ENCODE peak calls at places on chromosomes 12 and 14, in seven cellular contexts. R is K562, C is aorta, B is colonic mucosa, O is tibial artery, K is fibroblast of lung, H is GM23248. P is an unnamed sample. For H3K9me3, the result is how much of the 10 kb centered on the place peaks cover.

GRCh38 chr12:90246673-90247072 is 538.0 kb upstream of the ATP2B1 start:
- DNase-seq in C (no peak), H (no peak), O (no peak), K (no peak), R (no peak), B (no peak), P (no peak)

GRCh38 chr14:34766611-34767010 is 52.2 kb upstream of the CFL2 start:
- DNase-seq in H (peak), B (no peak), K (peak), C (no peak), O (no peak), R (no peak), P (no peak)

GRCh38 chr14:93269341-93270068 is 62.4 kb downstream of the UBR7 start:
- DNase-seq in K (peak), C (peak), B (no peak), H (peak), O (no peak), R (peak), P (no peak)

GRCh38 chr12:65824314-65824563 is at the start of gene HMGA2:
- DNase-seq in R (no peak), H (peak), B (peak), C (peak), O (no peak), K (no peak), P (no peak)

GRCh38 chr14:103127861-103128598 is 4.8 kb downstream of the TNFAIP2 start:
- DNase-seq in R (no peak), O (no peak), B (peak), K (no peak), C (peak), H (no peak), P (no peak)

GRCh38 chr14:88168498-88169165 is 154.4 kb downstream of the KCNK10 start:
- DNase-seq in B (peak), O (no peak), H (peak), K (peak), R (peak), C (no peak), P (no peak)

GRCh38 chr12:1716215-1716862 is 25.5 kb downstream of the ADIPOR2 start:
- DNase-seq in C (no peak), O (no peak), R (no peak), H (peak), K (peak), B (no peak), P (no peak)

GRCh38 chr14:70955543-70956480 is 48.6 kb downstream of the PCNX1 start:
- DNase-seq in C (no peak), B (no peak), H (peak), R (no peak), O (no peak), K (no peak), P (no peak)

GRCh38 chr14:59278111-59278510 is 89.6 kb downstream of the DAAM1 start:
- DNase-seq in C (no peak), R (peak), H (peak), K (peak), O (no peak), B (no peak), P (no peak)

GRCh38 chr14:105528859-105529505 is 2.6 kb downstream of the TMEM121 start:
- DNase-seq in O (peak), K (no peak), H (peak), B (no peak), R (no peak), C (no peak), P (no peak)

GRCh38 chr14:69430306-69430939 is 31.9 kb downstream of the SLC39A9 start:
- DNase-seq in K (no peak), O (no peak), H (no peak), R (no peak), C (no peak), B (no peak), P (no peak)

GRCh38 chr12:122785503-122785902 is 11.1 kb downstream of the CCDC62 start:
- DNase-seq in R (no peak), H (no peak), C (no peak), O (no peak), K (no peak), B (no peak), P (no peak)

GRCh38 chr12:116266220-116266619 is 11.3 kb downstream of the MED13L start:
- DNase-seq in R (no peak), K (peak), B (no peak), C (no peak), H (peak), O (no peak), P (no peak)

GRCh38 chr12:4275869-4276253 is 2.3 kb downstream of the CCND2 start:
- DNase-seq in R (no peak), O (no peak), C (no peak), B (peak), H (no peak), K (no peak), P (no peak)

GRCh38 chr14:57749267-57749666 is 116.6 kb downstream of the SLC35F4 start:
- DNase-seq in C (no peak), B (no peak), K (peak), R (no peak), H (peak), O (no peak), P (no peak)

GRCh38 chr14:55446833-55447232 is 6.4 kb upstream of the TBPL2 start:
- DNase-seq in K (peak), H (peak), R (no peak), C (no peak), B (no peak), O (no peak), P (no peak)

GRCh38 chr14:75204106-75204505 is 27.7 kb upstream of the TMED10 start:
- DNase-seq in K (peak), B (peak), C (no peak), H (peak), O (no peak), R (no peak), P (peak)

GRCh38 chr14:94622653-94623421 is 10.6 kb downstream of the SERPINA3 start:
- DNase-seq in K (peak), C (no peak), B (no peak), H (no peak), R (no peak), O (no peak), P (no peak)

GRCh38 chr14:85333313-85333712 is 196.6 kb upstream of the FLRT2 start:
- DNase-seq in R (no peak), H (peak), O (no peak), C (no peak), K (peak), B (no peak), P (no peak)

GRCh38 chr12:121780429-121780828 is 13.1 kb downstream of the RHOF start:
- DNase-seq in K (no peak), R (no peak), B (no peak), C (no peak), H (no peak), O (no peak), P (no peak)

GRCh38 chr14:90820958-90821357 is 4.7 kb upstream of the TTC7B start:
- DNase-seq in R (no peak), B (no peak), C (no peak), O (no peak), H (peak), K (peak), P (peak)

GRCh38 chr14:89351958-89352404 is 65.1 kb downstream of the FOXN3 start:
- DNase-seq in B (peak), H (peak), C (no peak), K (no peak), R (no peak), O (no peak), P (no peak)

GRCh38 chr12:48890657-48891418 is 25.2 kb upstream of the RND1 start:
- DNase-seq in O (peak), K (peak), B (peak), H (peak), R (peak), C (peak), P (peak)

GRCh38 chr14:103140316-103141109 is 17.3 kb downstream of the TNFAIP2 start:
- DNase-seq in K (no peak), H (no peak), R (no peak), C (no peak), O (no peak), B (no peak), P (peak)

GRCh38 chr12:67517181-67517887 is 131.2 kb upstream of the DYRK2 start:
- DNase-seq in H (peak), K (peak), O (peak), C (peak), R (no peak), B (peak), P (no peak)

GRCh38 chr12:63928305-63928704 is 83.8 kb downstream of the SRGAP1 start:
- DNase-seq in R (no peak), H (no peak), B (no peak), O (no peak), C (no peak), K (no peak), P (no peak)

GRCh38 chr12:54394281-54394719 is 9.8 kb upstream of the ZNF385A start:
- DNase-seq in C (no peak), K (peak), B (peak), R (peak), O (no peak), H (peak), P (peak)

GRCh38 chr12:107845226-107845979 is 70.9 kb downstream of the ASCL4 start:
- DNase-seq in O (no peak), H (no peak), R (no peak), B (no peak), K (no peak), C (peak), P (no peak)

GRCh38 chr12:22459872-22460490 is 84.4 kb downstream of the C2CD5 start:
- DNase-seq in B (no peak), R (peak), K (peak), C (no peak), H (peak), O (no peak), P (no peak)

GRCh38 chr12:31984806-31985591 is 25.8 kb downstream of the RESF1 start:
- DNase-seq in R (no peak), O (no peak), C (no peak), H (no peak), K (no peak), B (no peak), P (no peak)

GRCh38 chr14:26966942-26967341 is 369.1 kb upstream of the NOVA1 start:
- DNase-seq in B (no peak), R (no peak), O (no peak), H (no peak), C (no peak), K (peak), P (no peak)

GRCh38 chr14:102853703-102854396 is 68.6 kb upstream of the AMN start:
- DNase-seq in K (no peak), C (no peak), B (no peak), R (no peak), H (no peak), O (no peak), P (no peak)

GRCh38 chr14:65255029-65255545 is 152.8 kb upstream of the MAX start:
- DNase-seq in K (peak), B (no peak), R (no peak), O (no peak), H (peak), C (no peak), P (no peak)

GRCh38 chr12:32671930-32672785 is 6.9 kb upstream of the DNM1L start:
- DNase-seq in B (peak), H (peak), C (no peak), O (peak), K (peak), R (peak), P (no peak)

GRCh38 chr12:6181583-6182278 is 18.5 kb upstream of the CD9 start:
- DNase-seq in H (no peak), B (no peak), O (no peak), C (no peak), R (no peak), K (no peak), P (no peak)

GRCh38 chr12:53984901-53985357 is at the start of gene HOXC10:
- DNase-seq in R (peak), O (peak), K (peak), H (peak), C (peak), B (peak), P (peak)

GRCh38 chr14:35134329-35135123 is 12.2 kb downstream of the PRORP start:
- DNase-seq in K (no peak), H (no peak), O (no peak), C (no peak), B (no peak), R (no peak), P (no peak)

GRCh38 chr14:70697681-70698080 is 56.0 kb downstream of the TTC9 start:
- DNase-seq in O (no peak), H (peak), C (no peak), K (no peak), B (peak), R (no peak), P (no peak)

GRCh38 chr12:124680863-124681778 is 113.7 kb upstream of the NCOR2 start:
- DNase-seq in O (peak), C (peak), B (peak), K (peak), R (peak), H (peak), P (no peak)

GRCh38 chr12:87467893-87468292 is 561.3 kb downstream of the C12orf50 start:
- DNase-seq in R (no peak), K (no peak), O (no peak), C (no peak), H (no peak), B (no peak), P (no peak)

GRCh38 chr12:87469295-87469694 is 559.9 kb downstream of the C12orf50 start:
- DNase-seq in O (no peak), H (no peak), B (no peak), K (peak), C (no peak), R (no peak), P (no peak)

DNA sequence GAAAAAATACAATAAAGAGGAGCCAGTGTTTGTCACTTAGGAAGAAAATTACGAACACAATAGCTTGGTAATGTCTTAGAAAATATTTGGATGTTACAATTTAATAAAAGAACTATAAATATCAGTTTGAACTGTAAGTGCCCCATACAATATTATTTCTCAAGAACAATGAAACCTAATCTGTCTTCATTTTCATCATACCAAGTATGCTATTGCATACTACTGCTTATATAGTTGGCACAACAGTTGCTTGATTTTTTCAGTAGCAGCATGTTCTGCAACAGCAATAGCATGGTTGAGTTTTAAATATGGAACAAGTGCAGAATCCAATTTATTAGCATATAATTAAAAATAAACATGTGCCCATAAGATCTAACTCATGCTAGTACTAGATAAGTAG is 564.6 kb downstream of the C12orf50 start:
- DNase-seq in O (no peak), R (no peak), K (no peak), H (no peak), C (no peak), B (no peak), P (no peak)
- H3K9me3 ChIP-seq in O (under half), R (under half), K (under half), H (under half), C (under half), B (under half), P (under half)

DNA sequence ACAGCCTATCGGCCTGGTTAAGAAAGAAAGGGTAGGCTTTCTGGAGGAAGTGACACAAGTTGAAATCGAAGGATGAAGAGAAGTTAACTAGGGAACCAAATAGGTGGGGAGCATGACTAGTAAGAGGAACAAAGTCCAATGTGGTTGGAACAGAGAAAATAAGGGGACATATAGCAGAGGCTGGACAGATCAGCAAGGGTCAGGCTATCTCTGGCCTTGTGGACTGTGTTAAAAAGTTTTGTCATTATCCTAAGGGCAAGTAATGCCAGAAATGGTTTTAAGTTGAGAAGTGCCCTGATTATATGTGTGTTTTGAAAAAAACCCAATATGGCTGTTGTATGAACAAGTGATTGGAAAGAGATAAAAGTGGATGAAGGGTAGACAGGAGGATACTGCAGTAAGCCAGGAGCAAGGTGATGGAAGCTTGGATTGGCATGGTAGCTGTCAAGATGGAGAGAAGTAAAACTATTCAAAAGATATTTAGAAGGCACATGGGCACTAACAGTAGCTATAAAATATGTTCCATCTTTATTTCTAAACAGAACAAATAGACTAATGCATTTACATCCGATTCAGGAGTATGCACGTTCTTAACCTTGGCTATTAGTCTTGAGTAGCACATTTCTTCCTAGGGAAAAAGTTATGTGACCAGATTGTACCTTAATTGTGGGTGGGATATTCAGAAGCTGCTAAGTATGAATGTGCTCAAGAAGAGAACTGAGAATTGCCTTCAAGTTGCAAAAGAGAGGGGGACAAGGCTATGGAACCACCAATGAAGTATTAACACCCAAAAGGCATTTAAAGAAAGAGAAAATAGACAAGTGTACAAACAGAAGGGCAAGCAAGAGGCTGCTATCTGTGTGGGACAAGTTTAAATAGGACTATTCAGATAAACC is 46.8 kb upstream of the OR5AU1 start:
- DNase-seq in B (no peak), O (no peak), K (no peak), H (no peak), C (no peak), R (no peak), P (no peak)
- H3K9me3 ChIP-seq in B (under half), O (under half), K (under half), H (under half), C (under half), R (under half), P (under half)

DNA sequence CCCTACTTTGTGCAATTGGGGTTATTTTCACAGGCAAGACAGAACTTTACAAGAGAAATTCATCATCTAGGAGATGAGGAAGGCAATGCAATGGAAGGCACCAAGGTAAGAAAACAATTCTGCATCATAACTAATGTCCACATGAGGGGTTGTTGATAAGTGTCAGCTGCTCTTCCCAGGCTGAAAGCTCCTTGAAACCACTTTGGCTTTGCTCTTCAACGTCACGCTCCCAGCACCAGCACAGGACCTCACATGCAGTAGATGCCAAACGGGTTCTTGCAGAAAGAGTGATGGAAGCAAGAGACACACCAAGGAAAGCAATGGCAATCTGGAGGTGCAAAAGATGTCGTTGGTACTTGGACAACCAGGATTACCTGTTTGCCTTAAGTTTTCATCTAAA is 485.5 kb downstream of the BCL11B start:
- DNase-seq in H (no peak), O (no peak), R (no peak), K (no peak), B (no peak), C (no peak), P (no peak)
- H3K9me3 ChIP-seq in H (under half), O (under half), R (under half), K (under half), B (under half), C (under half), P (under half)

GRCh38 chr12:38153737-38154061 is 162.9 kb upstream of the ALG10B start:
- DNase-seq in B (no peak), O (peak), C (no peak), H (no peak), K (no peak), R (no peak), P (no peak)

GRCh38 chr12:38155020-38155395 is 161.6 kb upstream of the ALG10B start:
- DNase-seq in B (no peak), R (no peak), O (peak), C (no peak), H (no peak), K (no peak), P (no peak)

GRCh38 chr12:38155526-38156496 is 160.8 kb upstream of the ALG10B start:
- DNase-seq in H (no peak), C (no peak), O (peak), K (no peak), R (no peak), B (peak), P (no peak)

GRCh38 chr12:38152816-38153736 is 163.5 kb upstream of the ALG10B start:
- DNase-seq in C (no peak), B (peak), O (peak), R (no peak), K (no peak), H (no peak), P (no peak)

GRCh38 chr12:38154096-38155019 is 162.2 kb upstream of the ALG10B start:
- DNase-seq in K (no peak), B (no peak), O (peak), C (no peak), H (no peak), R (no peak), P (no peak)
- H3K9me3 ChIP-seq in K (under half), B (under half), O (under half), C (under half), H (under half), R (under half), P (under half)

GRCh38 chr12:112001555-112001954 is 11.4 kb downstream of the TMEM116 start:
- DNase-seq in R (no peak), C (no peak), H (peak), K (peak), B (no peak), O (no peak), P (no peak)

GRCh38 chr12:112007945-112008344 is 5.0 kb downstream of the TMEM116 start:
- DNase-seq in K (peak), O (no peak), R (no peak), C (no peak), B (no peak), H (no peak), P (no peak)

GRCh38 chr12:112008918-112009317 is 4.0 kb downstream of the TMEM116 start:
- DNase-seq in C (no peak), R (no peak), K (no peak), H (no peak), B (no peak), O (no peak), P (no peak)

GRCh38 chr12:112004041-112004440 is 8.9 kb downstream of the TMEM116 start:
- DNase-seq in C (no peak), K (no peak), R (no peak), H (no peak), O (no peak), B (no peak), P (no peak)

GRCh38 chr12:112005419-112006395 is 7.3 kb downstream of the TMEM116 start:
- DNase-seq in H (peak), O (no peak), R (peak), C (no peak), B (peak), K (peak), P (no peak)
- H3K9me3 ChIP-seq in H (under half), O (under half), R (under half), C (under half), B (under half), K (under half), P (under half)

P was measured in Peyer's patch.